ENCODE peak calls at places on chromosomes 1 and 21, in four cellular contexts. Z is WTC11, K is HepG2, C is K562. F is an unnamed sample.

GRCh38 chr1:192978195-192978710 is 80.9 kb downstream of the UCHL5 start:
- DNase-seq in Z (no peak), K (no peak), C (no peak), F (no peak)

GRCh38 chr1:7372477-7373120 is 398.5 kb upstream of the VAMP3 start:
- DNase-seq in Z (no peak), K (no peak), C (no peak), F (no peak)

GRCh38 chr1:220887202-220887867 is 8.1 kb downstream of the HLX start:
- DNase-seq in Z (peak; percentile 62), K (no peak), C (no peak), F (no peak)

GRCh38 chr1:79561521-79561978 is 555.0 kb upstream of the ADGRL4 start:
- DNase-seq in Z (no peak), K (no peak), C (no peak), F (no peak)

GRCh38 chr1:8276173-8276914 is 41.6 kb upstream of the SLC45A1 start:
- DNase-seq in Z (no peak), K (no peak), C (no peak), F (peak; percentile 18)

GRCh38 chr1:186487163-186487562 is 26.2 kb upstream of the PDC start:
- DNase-seq in Z (no peak), K (no peak), C (no peak), F (no peak)

GRCh38 chr1:91617242-91617837 is 116.7 kb downstream of the CDC7 start:
- DNase-seq in Z (peak; percentile 67), K (peak; percentile 51), C (peak; percentile 38), F (peak; percentile 28)

GRCh38 chr1:154773551-154773950 is 96.5 kb downstream of the KCNN3 start:
- DNase-seq in Z (no peak), K (no peak), C (no peak), F (no peak)

GRCh38 chr1:205590777-205591513 is 40.9 kb downstream of the ELK4 start:
- DNase-seq in Z (no peak), K (no peak), C (no peak), F (no peak)

GRCh38 chr1:27027575-27028250 is 15.1 kb upstream of the TENT5B start:
- DNase-seq in Z (no peak), K (peak; percentile 72), C (no peak), F (no peak)

GRCh38 chr21:34704119-34704518 is 35.3 kb downstream of the CLIC6 start:
- DNase-seq in Z (no peak), K (no peak), C (no peak), F (no peak)

GRCh38 chr1:22567176-22567575 is 3.9 kb downstream of the EPHA8 start:
- DNase-seq in Z (no peak), K (no peak), C (no peak), F (no peak)

GRCh38 chr1:22567994-22568393 is 4.7 kb downstream of the EPHA8 start:
- DNase-seq in Z (no peak), K (no peak), C (no peak), F (no peak)

GRCh38 chr1:22562584-22563551 is at the start of gene EPHA8:
- DNase-seq in Z (peak; percentile 22), K (no peak), C (peak; percentile 68), F (no peak)

GRCh38 chr1:22569269-22569668 is 6.0 kb downstream of the EPHA8 start:
- DNase-seq in Z (no peak), K (no peak), C (no peak), F (no peak)

DNA sequence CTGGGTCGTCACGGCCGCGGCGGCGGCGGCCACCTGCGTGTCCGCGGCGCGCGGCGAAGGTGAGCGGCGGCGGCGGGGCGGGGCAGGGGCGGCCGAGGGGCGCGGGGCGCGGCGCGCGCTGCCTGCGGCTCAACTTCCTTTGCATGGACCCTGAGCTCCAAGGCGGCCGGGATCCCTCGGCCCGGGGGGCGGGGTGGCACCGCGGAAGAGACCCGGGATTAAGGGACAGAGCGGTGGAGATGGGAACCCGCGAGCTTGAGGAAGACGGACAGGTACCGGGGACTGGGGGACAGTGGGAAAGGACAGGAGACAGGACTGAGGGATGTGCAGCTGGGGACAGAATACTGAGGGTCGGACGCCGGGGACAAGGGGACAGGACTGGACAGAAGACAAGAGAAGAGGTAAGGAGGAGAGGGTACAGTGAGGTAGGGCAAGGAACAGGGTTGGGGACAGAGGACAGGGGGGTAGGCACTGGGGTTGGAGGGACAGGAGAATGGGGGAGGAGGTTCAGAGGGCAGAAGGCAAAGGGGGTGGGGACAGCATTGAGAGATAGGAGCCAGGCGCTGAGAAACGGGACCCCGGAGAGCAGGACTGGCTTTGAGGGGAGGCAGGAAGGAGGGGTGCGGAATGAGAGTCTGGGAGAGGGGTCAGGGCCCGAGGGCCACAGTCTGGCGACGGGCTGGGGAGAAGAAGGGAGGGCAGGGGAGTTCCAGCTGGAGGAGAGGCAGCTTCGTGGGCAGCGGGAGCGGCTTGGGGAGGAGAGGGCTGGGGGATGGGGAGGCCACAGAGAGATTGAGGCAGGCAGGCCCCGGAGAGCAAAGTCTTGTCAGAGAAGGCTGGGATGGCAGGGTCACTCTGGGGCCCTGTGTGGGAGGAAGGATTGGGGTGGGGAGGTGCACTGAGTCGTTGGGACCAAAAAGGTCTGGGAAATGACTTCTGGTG is 653 bp downstream of the EPHA8 start:
- DNase-seq in Z (peak; percentile 25), K (no peak), C (no peak), F (no peak)
- TF ChIP-seq NR3C1 in Z (no peak), K (no peak), C (no peak), F (no peak)

GRCh38 chr1:204151562-204152309 is at the start of gene ETNK2:
- DNase-seq in Z (peak; percentile 66), K (no peak), C (peak; percentile 99), F (peak; percentile 33)

GRCh38 chr1:204152310-204153044 is 633 bp upstream of the ETNK2 start:
- DNase-seq in Z (no peak), K (no peak), C (no peak), F (no peak)

GRCh38 chr1:204149635-204150565 is 1.9 kb downstream of the ETNK2 start:
- DNase-seq in Z (no peak), K (no peak), C (peak; percentile 64), F (no peak)

GRCh38 chr1:204149107-204149506 is 2.7 kb downstream of the ETNK2 start:
- DNase-seq in Z (no peak), K (no peak), C (no peak), F (no peak)

GRCh38 chr1:204150702-204151561 is 912 bp downstream of the ETNK2 start:
- DNase-seq in Z (peak; percentile 43), K (no peak), C (no peak), F (no peak)
- TF ChIP-seq NR3C1 in Z (no peak), K (no peak), C (no peak), F (no peak)

GRCh38 chr1:233440952-233441401 is 113.5 kb downstream of the MAP3K21 start:
- DNase-seq in Z (peak; percentile 34), K (peak; percentile 31), C (peak; percentile 41), F (peak; percentile 33)
- TF ChIP-seq NR3C1 in Z (no peak), K (no peak), C (no peak), F (no peak)

GRCh38 chr21:17348357-17348756 is 164.5 kb upstream of the CXADR start:
- DNase-seq in Z (no peak), K (peak; percentile 52), C (no peak), F (no peak)
- TF ChIP-seq NR3C1 in Z (no peak), K (no peak), C (no peak), F (no peak)

DNA sequence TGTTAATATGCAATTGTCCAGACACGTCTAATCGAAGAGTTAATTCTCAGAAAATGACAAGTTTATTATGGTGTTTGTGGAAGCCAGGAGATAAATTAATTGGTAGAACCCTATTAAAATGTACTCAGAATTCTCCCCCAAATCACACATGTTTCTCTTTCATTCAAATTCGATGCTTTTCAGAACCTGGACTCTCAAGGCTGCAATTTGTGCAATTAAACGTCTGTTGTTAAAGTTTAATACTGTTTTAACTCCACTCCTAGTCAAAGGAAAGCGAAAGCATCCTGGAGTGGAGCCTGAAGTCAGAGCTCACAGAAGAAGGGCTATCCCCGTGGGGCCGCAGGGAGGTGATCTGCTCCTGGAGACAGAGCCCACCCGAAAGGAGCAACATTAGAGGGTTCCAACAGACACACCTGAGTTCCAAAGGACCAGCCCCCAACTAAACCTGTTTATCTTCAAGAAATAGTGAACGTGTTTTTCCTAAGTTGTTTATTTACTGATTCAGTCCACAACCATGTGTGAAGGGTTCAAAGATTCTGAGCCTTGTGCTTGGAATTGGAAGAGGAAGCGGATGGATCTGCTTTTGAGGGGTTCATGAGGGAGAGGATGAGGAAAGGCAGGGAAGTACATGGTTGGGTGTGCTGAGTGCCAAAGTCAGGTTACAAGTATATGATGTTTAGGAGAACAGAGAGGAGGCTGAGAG is 68.0 kb upstream of the AKT3 start:
- DNase-seq in Z (no peak), K (no peak), C (no peak), F (no peak)
- TF ChIP-seq NR3C1 in Z (no peak), K (no peak), C (no peak), F (no peak)

F was measured in A549.